ENCODE peak calls at places on chromosomes 13 and 19, in six cellular contexts. W, X, N, Y, T and D are unnamed samples.

GRCh38 chr19:4375620-4376228 is 24.6 kb downstream of the SH3GL1 start:
- DNase-seq in X (peak), W (no peak), N (no peak), Y (peak), T (no peak), D (no peak)

GRCh38 chr13:33278923-33279322 is 6.6 kb downstream of the STARD13 start:
- DNase-seq in Y (no peak), X (no peak), W (no peak), N (no peak), T (no peak), D (no peak)

GRCh38 chr13:66225071-66225470 is 1005.1 kb downstream of the PCDH9 start:
- DNase-seq in X (peak), Y (no peak), N (no peak), W (no peak), T (peak), D (no peak)

GRCh38 chr13:102452831-102453230 is 51.0 kb upstream of the FGF14 start:
- DNase-seq in N (no peak), W (no peak), Y (no peak), X (no peak), T (no peak), D (no peak)

GRCh38 chr19:425056-425455 is 16.1 kb upstream of the C2CD4C start:
- DNase-seq in Y (no peak), T (no peak), X (no peak), N (no peak), W (no peak), D (no peak)

GRCh38 chr13:88144580-88144979 is 473.4 kb downstream of the SLITRK5 start:
- DNase-seq in W (no peak), X (peak), N (no peak), T (no peak), Y (no peak), D (no peak)

GRCh38 chr19:55277494-55277893 is 2.4 kb downstream of the HSPBP1 start:
- DNase-seq in X (no peak), W (no peak), T (no peak), Y (no peak), N (no peak), D (no peak)

GRCh38 chr13:112453874-112454647 is 77.9 kb downstream of the SPACA7 start:
- DNase-seq in T (no peak), N (no peak), W (no peak), Y (no peak), X (peak), D (peak)

GRCh38 chr13:111537843-111538499 is 217.5 kb downstream of the TEX29 start:
- DNase-seq in Y (no peak), N (no peak), W (no peak), X (no peak), T (no peak), D (no peak)

DNA sequence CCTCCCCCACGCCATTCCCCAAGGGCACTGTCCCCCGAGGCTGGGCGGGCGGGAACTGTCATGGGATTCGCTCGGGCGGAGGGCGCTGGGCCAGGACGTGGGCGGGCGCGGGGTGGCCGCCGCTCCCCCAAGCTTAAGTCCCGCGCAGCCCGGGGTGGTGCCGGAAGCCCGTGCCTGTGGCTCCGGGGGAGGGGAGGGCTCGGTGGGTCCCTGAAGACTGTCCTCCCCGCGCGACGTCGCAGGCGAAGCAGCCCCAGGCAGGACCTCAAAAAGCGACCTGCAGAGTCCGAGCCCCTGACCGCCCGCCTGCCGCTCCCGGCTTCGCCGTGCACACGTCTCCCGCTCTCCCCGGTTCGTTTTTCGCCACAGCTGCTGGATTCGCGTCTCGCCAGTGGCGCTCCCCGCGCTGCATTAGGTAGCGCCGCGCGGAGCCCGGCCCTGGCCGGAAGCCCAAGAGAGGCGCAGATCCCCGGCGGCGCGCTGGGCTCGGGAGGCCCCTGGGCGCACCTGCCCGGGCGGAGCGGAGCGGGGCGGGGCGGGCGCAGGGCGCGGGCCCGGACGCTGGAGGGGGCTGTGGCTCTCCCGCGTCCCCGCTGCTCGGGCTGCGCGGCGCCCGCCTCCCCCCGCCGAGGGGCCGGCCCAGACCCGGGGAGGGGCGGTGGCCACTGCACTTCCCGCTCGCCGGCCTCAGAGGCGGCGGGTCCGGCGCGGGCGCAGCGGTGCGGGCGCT is at the start of gene FARP1:
- DNase-seq in W (peak), N (no peak), X (peak), T (peak), Y (peak), D (peak)
- TF ChIP-seq CTCF in W (no peak), N (peak), X (peak), T (no peak), Y (no peak), D (peak)

DNA sequence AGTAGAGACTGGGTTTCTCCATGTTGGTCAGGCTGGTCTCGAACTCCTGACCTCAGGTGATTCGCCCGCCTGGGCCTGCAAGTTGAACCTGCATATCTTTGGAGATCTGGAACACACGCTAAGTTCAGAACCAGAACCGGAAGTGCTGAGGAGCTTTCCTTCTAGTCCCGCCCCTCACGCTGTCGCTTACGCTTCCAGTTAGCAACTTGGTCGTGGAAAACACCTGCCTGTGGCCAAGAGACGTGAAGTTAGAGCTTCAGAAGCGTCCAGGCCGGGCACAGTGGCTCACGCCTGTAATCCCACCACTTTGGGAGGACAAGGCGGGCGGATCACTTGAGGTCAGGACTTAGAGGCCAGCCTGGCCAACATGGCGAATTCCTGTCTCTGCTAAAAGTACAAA is 15.0 kb upstream of the ZNF57 start:
- DNase-seq in T (no peak), Y (no peak), N (no peak), W (no peak), X (no peak), D (no peak)
- TF ChIP-seq CTCF in T (no peak), Y (no peak), N (no peak), W (no peak), X (no peak), D (no peak)

GRCh38 chr19:41166888-41167804 is 25.9 kb upstream of the CYP2S1 start:
- DNase-seq in Y (no peak), W (no peak), X (no peak), N (no peak), T (no peak), D (no peak)

GRCh38 chr19:41159861-41160260 is 33.2 kb upstream of the CYP2S1 start:
- DNase-seq in W (no peak), Y (no peak), N (no peak), X (no peak), T (no peak), D (no peak)

GRCh38 chr19:41156207-41156606 is 36.8 kb upstream of the CYP2S1 start:
- DNase-seq in W (no peak), N (no peak), T (no peak), X (no peak), Y (no peak), D (no peak)

DNA sequence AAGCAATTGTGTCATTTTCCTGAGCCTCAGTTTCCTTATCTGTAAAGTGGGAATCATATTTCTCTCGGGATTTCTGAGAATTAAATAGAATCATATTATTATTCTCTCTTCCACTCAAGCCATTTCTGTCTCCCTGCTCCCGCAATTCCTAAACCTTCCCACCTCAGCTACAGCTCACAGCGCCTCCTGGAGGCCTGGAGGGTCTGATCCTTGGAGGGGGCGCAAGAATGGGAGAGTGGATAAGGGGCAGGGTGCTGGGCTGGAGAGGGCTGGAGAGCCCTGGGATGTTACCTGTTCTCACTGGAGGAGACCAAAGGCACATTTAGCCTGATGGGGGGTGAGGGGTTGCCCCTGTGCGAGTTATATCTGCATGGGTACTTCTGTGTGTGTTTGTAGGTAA is 31.1 kb upstream of the CYP2S1 start:
- DNase-seq in X (peak), W (no peak), N (no peak), Y (no peak), T (no peak), D (no peak)
- TF ChIP-seq CTCF in X (peak), W (no peak), N (no peak), Y (peak), T (no peak), D (no peak)

GRCh38 chr13:55517312-55517711 is 1623.4 kb upstream of the PRR20A start:
- DNase-seq in W (no peak), T (no peak), N (no peak), Y (no peak), X (peak), D (no peak)
- TF ChIP-seq CTCF in W (no peak), T (no peak), N (no peak), Y (peak), X (peak), D (no peak)